ENCODE peak calls at places on chromosomes 13 and 19, in ten cellular contexts. J, S, K, C, H, M, P, L, V and Y are unnamed samples.

GRCh38 chr13:75494491-75494890 is 12.5 kb upstream of the TBC1D4 start:
- DNase-seq in K (no peak), L (no peak), M (no peak), J (no peak), V (no peak), P (no peak), C (no peak), H (no peak), S (no peak), Y (no peak)

GRCh38 chr13:38223093-38223492 is 126.6 kb upstream of the UFM1 start:
- DNase-seq in C (no peak), K (peak; percentile 30), H (peak; percentile 60), P (no peak), V (no peak), S (no peak), L (no peak), J (no peak), M (peak; percentile 36), Y (peak; percentile 32)

GRCh38 chr13:44425041-44425814 is 51.6 kb downstream of the SERP2 start:
- DNase-seq in H (no peak), J (no peak), S (no peak), V (no peak), P (no peak), K (no peak), L (no peak), M (no peak), C (no peak), Y (no peak)

GRCh38 chr19:48341006-48341405 is 15.7 kb downstream of the EMP3 start:
- DNase-seq in H (peak; percentile 51), L (no peak), P (no peak), S (no peak), M (peak; percentile 62), J (no peak), K (peak; percentile 59), V (no peak), C (no peak), Y (no peak)

GRCh38 chr19:13909430-13909829 is 3.4 kb downstream of the CC2D1A start:
- DNase-seq in C (no peak), K (no peak), S (no peak), P (no peak), V (peak; percentile 53), J (no peak), M (no peak), L (no peak), H (no peak), Y (no peak)

GRCh38 chr13:24251525-24251924 is 57.9 kb upstream of the C1QTNF9 start:
- DNase-seq in C (no peak), L (no peak), K (no peak), V (no peak), J (no peak), M (no peak), S (no peak), P (no peak), H (no peak), Y (no peak)

GRCh38 chr13:42119875-42120274 is 71.4 kb downstream of the DGKH start:
- DNase-seq in K (no peak), H (no peak), S (no peak), J (no peak), P (no peak), C (no peak), V (no peak), M (no peak), L (no peak), Y (no peak)

GRCh38 chr13:46386996-46387851 is at the start of gene RUBCNL:
- DNase-seq in L (no peak), V (no peak), S (no peak), C (no peak), H (no peak), K (peak; percentile 64), J (peak; percentile 67), M (peak; percentile 38), P (peak; percentile 34), Y (no peak)

GRCh38 chr19:14686411-14686810 is 3.4 kb upstream of the ZNF333 start:
- DNase-seq in C (peak; percentile 1), H (peak; percentile 42), L (no peak), K (peak; percentile 25), P (no peak), S (no peak), J (peak; percentile 55), V (no peak), M (peak; percentile 13), Y (no peak)

GRCh38 chr13:30665638-30666037 is 47.9 kb downstream of the USPL1 start:
- DNase-seq in L (no peak), V (no peak), P (no peak), M (no peak), K (no peak), J (no peak), C (no peak), S (no peak), H (no peak), Y (no peak)

GRCh38 chr13:92103673-92104296 is 705.4 kb downstream of the GPC5 start:
- DNase-seq in H (peak; percentile 33), S (no peak), V (no peak), M (no peak), C (no peak), L (no peak), K (no peak), P (no peak), J (no peak), Y (no peak)

GRCh38 chr19:33194527-33194883 is 375 bp downstream of the LRP3 start:
- DNase-seq in H (no peak), J (no peak), L (no peak), K (no peak), C (no peak), P (no peak), M (no peak), S (no peak), V (no peak), Y (no peak)

GRCh38 chr13:48783181-48783630 is 129.5 kb downstream of the CYSLTR2 start:
- DNase-seq in S (no peak), J (peak; percentile 81), C (peak; percentile 99), V (peak; percentile 70), H (peak; percentile 100), P (peak; percentile 73), M (peak; percentile 94), L (peak; percentile 93), K (peak; percentile 100), Y (no peak)
- TF ChIP-seq CTCF in S (no peak), J (no peak), C (no peak), V (no peak), H (peak; percentile 22), P (no peak), M (no peak), L (no peak), K (peak; percentile 19), Y (no peak)

DNA sequence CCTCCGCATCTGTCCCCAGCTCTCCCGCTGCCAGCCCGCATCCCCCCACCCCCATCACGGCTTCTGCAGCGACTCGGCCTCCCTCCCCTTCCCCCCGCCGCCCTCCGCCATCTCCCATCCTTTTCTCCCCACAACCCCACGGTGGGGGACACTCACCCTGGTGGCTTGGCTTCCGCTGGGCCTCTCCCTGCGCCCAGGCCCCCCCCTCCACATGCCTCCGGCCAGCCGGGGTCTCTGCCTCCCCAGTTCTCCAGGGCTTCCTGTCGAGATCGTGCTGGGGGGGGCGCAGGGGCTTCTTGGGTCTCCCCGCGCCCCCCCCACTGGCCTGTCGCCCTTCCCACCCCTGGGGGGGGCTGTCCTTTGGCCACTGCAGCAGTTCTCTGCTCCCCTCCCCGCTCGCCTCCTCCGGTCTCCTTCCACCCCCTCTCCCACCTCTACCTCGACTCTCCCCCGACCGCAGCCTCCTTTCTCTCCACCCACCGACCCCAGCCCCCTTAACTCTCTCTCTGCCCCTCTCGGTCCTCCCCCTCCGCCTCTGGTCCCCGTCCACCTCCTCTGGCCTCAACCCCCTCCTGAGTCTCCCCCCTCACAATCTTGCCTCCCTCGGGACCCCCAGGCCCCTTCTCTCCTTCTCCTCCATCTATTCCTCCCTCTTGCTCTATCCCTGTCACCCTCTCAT is 17.1 kb downstream of the LRRC4B start:
- DNase-seq in L (no peak), H (no peak), K (no peak), M (no peak), C (no peak), J (no peak), V (no peak), S (no peak), P (no peak), Y (no peak)
- H3K4me3 ChIP-seq in L (no peak overlapping the region), H (no peak overlapping the region), K (no peak overlapping the region), M (no peak overlapping the region), C (no peak overlapping the region), J (peak overlapping the region; percentile 27), V (peak overlapping the region; percentile 30), S (peak overlapping the region; percentile 68), P (peak overlapping the region; percentile 41), Y (no peak overlapping the region)

GRCh38 chr19:31562916-31563626 is 213.8 kb upstream of the TSHZ3 start:
- DNase-seq in H (no peak), S (peak; percentile 28), M (no peak), V (no peak), K (no peak), P (no peak), C (no peak), L (no peak), J (no peak), Y (no peak)
- TF ChIP-seq CTCF in H (no peak), S (no peak), M (no peak), V (no peak), K (no peak), P (no peak), C (no peak), L (no peak), J (no peak), Y (no peak)

GRCh38 chr13:113548171-113548641 is 36.3 kb upstream of the TFDP1 start:
- DNase-seq in P (no peak), S (peak; percentile 73), M (peak; percentile 75), L (no peak), V (no peak), C (no peak), J (peak; percentile 38), K (peak; percentile 66), H (peak; percentile 36), Y (peak; percentile 69)
- H3K4me3 ChIP-seq in P (peak overlapping the region; percentile 34), S (no peak overlapping the region), M (peak overlapping the region; percentile 22), L (no peak overlapping the region), V (peak overlapping the region; percentile 2), C (no peak overlapping the region), J (no peak overlapping the region), K (no peak overlapping the region), H (no peak overlapping the region), Y (peak overlapping the region; percentile 21)

DNA sequence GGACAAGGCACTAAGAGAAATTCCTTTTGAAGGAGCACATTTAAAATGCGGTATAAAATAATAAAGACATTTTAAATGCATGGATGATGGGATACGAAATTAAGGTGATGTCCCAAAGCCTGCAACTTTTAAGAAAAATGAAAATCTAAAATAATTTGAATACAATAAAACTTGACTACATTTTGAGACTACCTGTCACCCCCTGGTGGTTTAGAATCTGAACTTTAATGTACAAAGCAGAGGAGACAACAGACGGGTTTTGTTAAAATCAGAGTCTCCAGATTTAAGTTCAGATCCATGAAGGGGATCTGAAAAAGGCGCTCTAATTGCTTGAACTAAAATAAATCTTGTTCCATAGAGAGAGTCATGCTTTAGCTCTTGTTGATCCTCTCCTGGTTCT is 1129.3 kb upstream of the PCDH20 start:
- DNase-seq in M (no peak), H (no peak), V (no peak), C (no peak), L (no peak), S (no peak), J (no peak), K (no peak), P (no peak), Y (no peak)
- TF ChIP-seq CTCF in M (no peak), H (no peak), V (no peak), C (no peak), L (no peak), S (no peak), J (no peak), K (no peak), P (no peak), Y (no peak)

GRCh38 chr19:50420127-50420526 is 1.4 kb downstream of the SPIB start:
- DNase-seq in J (no peak), V (no peak), K (no peak), H (no peak), L (no peak), P (no peak), S (no peak), C (no peak), M (no peak), Y (no peak)
- H3K4me3 ChIP-seq in J (no peak overlapping the region), V (no peak overlapping the region), K (no peak overlapping the region), H (no peak overlapping the region), L (no peak overlapping the region), P (no peak overlapping the region), S (no peak overlapping the region), C (no peak overlapping the region), M (no peak overlapping the region), Y (no peak overlapping the region)